ENCODE peak calls at places on chromosomes 4 and X, in four cellular contexts. One of them, this sample, is unnamed.

GRCh38 chr4:13821522-13821921 is 194.0 kb upstream of the BOD1L1 start:
- DNase-seq in CD8-positive, alpha-beta memory T cell: no peak
- DNase-seq in psoas muscle: no peak
- DNase-seq in NCI-H82: no peak
- DNase-seq in this sample: no peak

GRCh38 chr4:189088783-189089182 is 851.9 kb upstream of the FRG1 start:
- DNase-seq in CD8-positive, alpha-beta memory T cell: no peak
- DNase-seq in psoas muscle: no peak
- DNase-seq in NCI-H82: no peak
- DNase-seq in this sample: no peak

GRCh38 chr4:7590205-7590604 is 155.5 kb upstream of the PSAPL1 start:
- DNase-seq in CD8-positive, alpha-beta memory T cell: no peak
- DNase-seq in psoas muscle: no peak
- DNase-seq in NCI-H82: no peak
- DNase-seq in this sample: no peak

GRCh38 chrX:100477468-100477867 is 67.4 kb upstream of the PCDH19 start:
- DNase-seq in CD8-positive, alpha-beta memory T cell: no peak
- DNase-seq in psoas muscle: no peak
- DNase-seq in NCI-H82: no peak
- DNase-seq in this sample: no peak

GRCh38 chrX:46588263-46588662 is 14.7 kb downstream of the CHST7 start:
- DNase-seq in CD8-positive, alpha-beta memory T cell: no peak
- DNase-seq in psoas muscle: peak
- DNase-seq in NCI-H82: no peak
- DNase-seq in this sample: no peak

GRCh38 chr4:87375719-87376291 is 15.2 kb downstream of the HSD17B11 start:
- DNase-seq in CD8-positive, alpha-beta memory T cell: no peak
- DNase-seq in psoas muscle: no peak
- DNase-seq in NCI-H82: peak
- DNase-seq in this sample: no peak

GRCh38 chrX:123817288-123817894 is 42.5 kb upstream of the XIAP start:
- DNase-seq in CD8-positive, alpha-beta memory T cell: no peak
- DNase-seq in psoas muscle: no peak
- DNase-seq in NCI-H82: no peak
- DNase-seq in this sample: no peak

GRCh38 chrX:18537068-18537467 is 111.7 kb downstream of the CDKL5 start:
- DNase-seq in CD8-positive, alpha-beta memory T cell: no peak
- DNase-seq in psoas muscle: no peak
- DNase-seq in NCI-H82: no peak
- DNase-seq in this sample: no peak

GRCh38 chrX:87516716-87517115 is 886 bp upstream of the KLHL4 start:
- DNase-seq in CD8-positive, alpha-beta memory T cell: no peak
- DNase-seq in psoas muscle: no peak
- DNase-seq in NCI-H82: no peak
- DNase-seq in this sample: no peak

GRCh38 chrX:16002185-16002584 is 121.2 kb upstream of the GRPR start:
- DNase-seq in CD8-positive, alpha-beta memory T cell: no peak
- DNase-seq in psoas muscle: no peak
- DNase-seq in NCI-H82: no peak
- DNase-seq in this sample: no peak

GRCh38 chrX:13803116-13803515 is 13.8 kb downstream of the GPM6B start:
- DNase-seq in CD8-positive, alpha-beta memory T cell: no peak
- DNase-seq in psoas muscle: no peak
- DNase-seq in NCI-H82: no peak
- DNase-seq in this sample: no peak

GRCh38 chr4:7160439-7160838 is 31.9 kb upstream of the SORCS2 start:
- DNase-seq in CD8-positive, alpha-beta memory T cell: no peak
- DNase-seq in psoas muscle: no peak
- DNase-seq in NCI-H82: no peak
- DNase-seq in this sample: no peak

GRCh38 chrX:50617183-50617582 is 146.6 kb upstream of the DGKK start:
- DNase-seq in CD8-positive, alpha-beta memory T cell: no peak
- DNase-seq in psoas muscle: no peak
- DNase-seq in NCI-H82: no peak
- DNase-seq in this sample: no peak

GRCh38 chr4:109432676-109433075 is 939 bp upstream of the SEC24B start:
- DNase-seq in CD8-positive, alpha-beta memory T cell: no peak
- DNase-seq in psoas muscle: no peak
- DNase-seq in NCI-H82: no peak
- DNase-seq in this sample: no peak

GRCh38 chr4:111992604-111993151 is 152.6 kb upstream of the FAM241A start:
- DNase-seq in CD8-positive, alpha-beta memory T cell: no peak
- DNase-seq in psoas muscle: no peak
- DNase-seq in NCI-H82: peak
- DNase-seq in this sample: no peak

GRCh38 chr4:140726776-140727500 is 29.2 kb downstream of the TBC1D9 start:
- DNase-seq in CD8-positive, alpha-beta memory T cell: no peak
- DNase-seq in psoas muscle: no peak
- DNase-seq in NCI-H82: no peak
- DNase-seq in this sample: no peak

GRCh38 chr4:154073107-154073817 is 284.4 kb upstream of the SFRP2 start:
- DNase-seq in CD8-positive, alpha-beta memory T cell: no peak
- DNase-seq in psoas muscle: no peak
- DNase-seq in NCI-H82: no peak
- DNase-seq in this sample: no peak

GRCh38 chr4:169663894-169664293 is 43.5 kb downstream of the CLCN3 start:
- DNase-seq in CD8-positive, alpha-beta memory T cell: no peak
- DNase-seq in psoas muscle: no peak
- DNase-seq in NCI-H82: peak
- DNase-seq in this sample: no peak

GRCh38 chr4:153326513-153326912 is 18.0 kb upstream of the MND1 start:
- DNase-seq in CD8-positive, alpha-beta memory T cell: no peak
- DNase-seq in psoas muscle: no peak
- DNase-seq in NCI-H82: no peak
- DNase-seq in this sample: no peak

GRCh38 chr4:169744601-169745000 is 13.1 kb downstream of the HPF1 start:
- DNase-seq in CD8-positive, alpha-beta memory T cell: no peak
- DNase-seq in psoas muscle: no peak
- DNase-seq in NCI-H82: no peak
- DNase-seq in this sample: no peak

GRCh38 chr4:176970853-176971252 is 178.1 kb upstream of the VEGFC start:
- DNase-seq in CD8-positive, alpha-beta memory T cell: no peak
- DNase-seq in psoas muscle: no peak
- DNase-seq in NCI-H82: no peak
- DNase-seq in this sample: no peak

GRCh38 chrX:123851010-123851409 is 8.8 kb upstream of the XIAP start:
- DNase-seq in CD8-positive, alpha-beta memory T cell: no peak
- DNase-seq in psoas muscle: no peak
- DNase-seq in NCI-H82: no peak
- DNase-seq in this sample: no peak

GRCh38 chr4:81454498-81454897 is 17.2 kb downstream of the RASGEF1B start:
- DNase-seq in CD8-positive, alpha-beta memory T cell: no peak
- DNase-seq in psoas muscle: no peak
- DNase-seq in NCI-H82: no peak
- DNase-seq in this sample: no peak

GRCh38 chr4:54971474-54971950 is 153.9 kb downstream of the KDR start:
- DNase-seq in CD8-positive, alpha-beta memory T cell: no peak
- DNase-seq in psoas muscle: no peak
- DNase-seq in NCI-H82: peak
- DNase-seq in this sample: peak

GRCh38 chr4:142671516-142671915 is 174.6 kb downstream of the INPP4B start:
- DNase-seq in CD8-positive, alpha-beta memory T cell: no peak
- DNase-seq in psoas muscle: no peak
- DNase-seq in NCI-H82: no peak
- DNase-seq in this sample: no peak

GRCh38 chr4:84497220-84497834 is 1.8 kb downstream of the NKX6-1 start:
- DNase-seq in CD8-positive, alpha-beta memory T cell: no peak
- DNase-seq in psoas muscle: no peak
- DNase-seq in NCI-H82: peak
- DNase-seq in this sample: no peak

GRCh38 chr4:46818604-46819003 is 90.4 kb downstream of the COX7B2 start:
- DNase-seq in CD8-positive, alpha-beta memory T cell: no peak
- DNase-seq in psoas muscle: no peak
- DNase-seq in NCI-H82: no peak
- DNase-seq in this sample: no peak

GRCh38 chrX:144801786-144802185 is 445.5 kb upstream of the SPANXN1 start:
- DNase-seq in CD8-positive, alpha-beta memory T cell: no peak
- DNase-seq in psoas muscle: no peak
- DNase-seq in NCI-H82: no peak
- DNase-seq in this sample: no peak

GRCh38 chr4:69830529-69831269 is 29.2 kb downstream of the SULT1E1 start:
- DNase-seq in CD8-positive, alpha-beta memory T cell: no peak
- DNase-seq in psoas muscle: no peak
- DNase-seq in NCI-H82: peak
- DNase-seq in this sample: no peak

GRCh38 chrX:45428816-45429215 is 228.1 kb upstream of the DIPK2B start:
- DNase-seq in CD8-positive, alpha-beta memory T cell: no peak
- DNase-seq in psoas muscle: no peak
- DNase-seq in NCI-H82: no peak
- DNase-seq in this sample: no peak

GRCh38 chr4:54941994-54942552 is 183.3 kb downstream of the KDR start:
- DNase-seq in CD8-positive, alpha-beta memory T cell: no peak
- DNase-seq in psoas muscle: no peak
- DNase-seq in NCI-H82: no peak
- DNase-seq in this sample: no peak

GRCh38 chrX:149871940-149872339 is 9.0 kb upstream of the MAGEA8 start:
- DNase-seq in CD8-positive, alpha-beta memory T cell: peak
- DNase-seq in psoas muscle: no peak
- DNase-seq in NCI-H82: peak
- DNase-seq in this sample: no peak

GRCh38 chr4:56289934-56290333 is 97.4 kb downstream of the AASDH start:
- DNase-seq in CD8-positive, alpha-beta memory T cell: no peak
- DNase-seq in psoas muscle: no peak
- DNase-seq in NCI-H82: no peak
- DNase-seq in this sample: no peak

GRCh38 chr4:108694423-108694822 is 44.0 kb downstream of the OSTC start:
- DNase-seq in CD8-positive, alpha-beta memory T cell: no peak
- DNase-seq in psoas muscle: no peak
- DNase-seq in NCI-H82: no peak
- DNase-seq in this sample: no peak

GRCh38 chrX:105477351-105477750 is 256.9 kb upstream of the TEX13A start:
- DNase-seq in CD8-positive, alpha-beta memory T cell: no peak
- DNase-seq in psoas muscle: no peak
- DNase-seq in NCI-H82: no peak
- DNase-seq in this sample: no peak

This sample was measured in SK-N-MC.